ENCODE peak calls at places on chromosomes 16 and 17, in seven cellular contexts. W is fibroblast of lung, H is WTC11, Y is NCI-H446, O is dorsolateral prefrontal cortex, N is ACHN, Q is OCI-LY7. B is an unnamed sample.

GRCh38 chr16:69579783-69580182 is 14.0 kb downstream of the NFAT5 start:
- DNase-seq in Q (no peak), O (no peak), W (no peak), H (no peak), N (no peak), Y (no peak), B (no peak)

GRCh38 chr17:50107790-50108414 is 12.8 kb downstream of the PDK2 start:
- DNase-seq in Q (no peak), W (peak; percentile 47), Y (no peak), H (no peak), N (no peak), O (no peak), B (no peak)

GRCh38 chr17:7854851-7855642 is at the start of gene TMEM88:
- DNase-seq in N (no peak), H (peak; percentile 72), W (no peak), Q (no peak), Y (no peak), O (no peak), B (no peak)

GRCh38 chr16:30353438-30354129 is 1.5 kb downstream of the CD2BP2 start:
- DNase-seq in W (no peak), O (no peak), N (no peak), Q (no peak), Y (no peak), H (no peak), B (no peak)

GRCh38 chr17:13477180-13477611 is 124.5 kb downstream of the HS3ST3A1 start:
- DNase-seq in H (no peak), N (no peak), Y (no peak), Q (no peak), W (peak; percentile 38), O (no peak), B (no peak)

GRCh38 chr16:81071816-81072215 is 5.2 kb downstream of the C16orf46 start:
- DNase-seq in Q (no peak), O (no peak), N (peak; percentile 29), W (no peak), H (no peak), Y (no peak), B (no peak)

GRCh38 chr16:11170201-11170600 is 85.8 kb downstream of the SOCS1 start:
- DNase-seq in O (no peak), Q (no peak), N (no peak), W (no peak), H (no peak), Y (no peak), B (no peak)

GRCh38 chr16:9109255-9109654 is 17.8 kb downstream of the HAPSTR1 start:
- DNase-seq in N (no peak), W (no peak), H (no peak), Y (no peak), Q (no peak), O (no peak), B (no peak)

GRCh38 chr16:57016301-57016700 is 26.9 kb downstream of the NLRC5 start:
- DNase-seq in H (no peak), W (no peak), N (no peak), O (no peak), Y (no peak), Q (no peak), B (peak; percentile 51)

GRCh38 chr17:17942846-17943245 is 29.4 kb downstream of the TOM1L2 start:
- DNase-seq in O (no peak), Q (no peak), Y (no peak), W (peak; percentile 44), H (no peak), N (no peak), B (no peak)

GRCh38 chr17:79615446-79615845 is 4.6 kb upstream of the RBFOX3 start:
- DNase-seq in Y (no peak), N (no peak), Q (no peak), O (no peak), W (no peak), H (no peak), B (no peak)

GRCh38 chr17:73342057-73342522 is 30.3 kb upstream of the CDC42EP4 start:
- DNase-seq in H (peak; percentile 75), N (peak; percentile 88), O (peak; percentile 94), Q (no peak), W (peak; percentile 81), Y (no peak), B (peak; percentile 95)

GRCh38 chr16:30557397-30557949 is 701 bp downstream of the ZNF764 start:
- DNase-seq in Y (no peak), H (no peak), N (no peak), Q (peak; percentile 39), O (no peak), W (peak; percentile 5), B (no peak)

B was measured in head of caudate nucleus.